ENCODE peak calls at places on chromosomes 16 and 17, in ten cellular contexts. One of them, this sample, is unnamed.

GRCh38 chr17:4715071-4715749 is 4.8 kb downstream of the ARRB2 start:
- DNase-seq in spleen: peak; percentile 88
- DNase-seq in endothelial cell of umbilical vein: no peak
- DNase-seq in H1: no peak
- DNase-seq in prostate gland: no peak
- DNase-seq in breast epithelium: no peak
- DNase-seq in HCT116: no peak
- DNase-seq in tibial nerve: no peak
- DNase-seq in A549: no peak
- DNase-seq in uterus: no peak
- DNase-seq in this sample: no peak

GRCh38 chr17:41415833-41416335 is 8.5 kb downstream of the KRT37 start:
- DNase-seq in H1: no peak
- DNase-seq in endothelial cell of umbilical vein: no peak
- DNase-seq in A549: no peak
- DNase-seq in HCT116: no peak
- DNase-seq in prostate gland: no peak
- DNase-seq in tibial nerve: peak; percentile 63
- DNase-seq in breast epithelium: no peak
- DNase-seq in uterus: peak; percentile 79
- DNase-seq in spleen: no peak
- DNase-seq in this sample: no peak

GRCh38 chr16:49492090-49492801 is 118.6 kb downstream of the C16orf78 start:
- DNase-seq in uterus: peak; percentile 43
- DNase-seq in A549: peak; percentile 15
- DNase-seq in endothelial cell of umbilical vein: peak; percentile 34
- DNase-seq in H1: peak; percentile 15
- DNase-seq in tibial nerve: no peak
- DNase-seq in HCT116: no peak
- DNase-seq in spleen: peak; percentile 83
- DNase-seq in prostate gland: peak; percentile 27
- DNase-seq in breast epithelium: no peak
- DNase-seq in this sample: peak; percentile 33

GRCh38 chr16:73268311-73268997 is 220.5 kb upstream of the ZFHX3 start:
- DNase-seq in breast epithelium: no peak
- DNase-seq in H1: no peak
- DNase-seq in endothelial cell of umbilical vein: no peak
- DNase-seq in tibial nerve: no peak
- DNase-seq in spleen: no peak
- DNase-seq in HCT116: no peak
- DNase-seq in prostate gland: no peak
- DNase-seq in A549: peak; percentile 11
- DNase-seq in uterus: peak; percentile 19
- DNase-seq in this sample: no peak

GRCh38 chr17:2549392-2550211 is 37.9 kb upstream of the METTL16 start:
- DNase-seq in breast epithelium: no peak
- DNase-seq in spleen: no peak
- DNase-seq in uterus: no peak
- DNase-seq in A549: no peak
- DNase-seq in HCT116: no peak
- DNase-seq in endothelial cell of umbilical vein: no peak
- DNase-seq in tibial nerve: no peak
- DNase-seq in prostate gland: no peak
- DNase-seq in H1: no peak
- DNase-seq in this sample: no peak

GRCh38 chr17:37791434-37791833 is 46.6 kb upstream of the HNF1B start:
- DNase-seq in A549: peak; percentile 80
- DNase-seq in endothelial cell of umbilical vein: peak; percentile 7
- DNase-seq in spleen: no peak
- DNase-seq in HCT116: no peak
- DNase-seq in uterus: no peak
- DNase-seq in prostate gland: no peak
- DNase-seq in tibial nerve: no peak
- DNase-seq in breast epithelium: no peak
- DNase-seq in H1: no peak
- DNase-seq in this sample: peak; percentile 79

GRCh38 chr16:57889960-57890751 is 80.8 kb downstream of the CNGB1 start:
- DNase-seq in prostate gland: no peak
- DNase-seq in HCT116: no peak
- DNase-seq in H1: no peak
- DNase-seq in tibial nerve: peak; percentile 41
- DNase-seq in uterus: no peak
- DNase-seq in breast epithelium: no peak
- DNase-seq in A549: no peak
- DNase-seq in endothelial cell of umbilical vein: no peak
- DNase-seq in spleen: peak; percentile 34
- DNase-seq in this sample: no peak

GRCh38 chr17:78484300-78485159 is 92.7 kb downstream of the DNAH17 start:
- DNase-seq in spleen: peak; percentile 87
- DNase-seq in HCT116: peak; percentile 22
- DNase-seq in tibial nerve: no peak
- DNase-seq in prostate gland: no peak
- DNase-seq in uterus: no peak
- DNase-seq in endothelial cell of umbilical vein: peak; percentile 25
- DNase-seq in H1: no peak
- DNase-seq in breast epithelium: no peak
- DNase-seq in A549: peak; percentile 58
- DNase-seq in this sample: peak; percentile 24

GRCh38 chr17:26818736-26819135 is 475.2 kb upstream of the WSB1 start:
- DNase-seq in H1: peak; percentile 19
- DNase-seq in prostate gland: no peak
- DNase-seq in uterus: no peak
- DNase-seq in breast epithelium: no peak
- DNase-seq in A549: peak; percentile 18
- DNase-seq in spleen: no peak
- DNase-seq in HCT116: peak; percentile 10
- DNase-seq in endothelial cell of umbilical vein: peak; percentile 63
- DNase-seq in tibial nerve: no peak
- DNase-seq in this sample: no peak

GRCh38 chr17:59331929-59332889 is 754 bp downstream of the YPEL2 start:
- DNase-seq in spleen: peak; percentile 91
- DNase-seq in H1: no peak
- DNase-seq in HCT116: no peak
- DNase-seq in A549: no peak
- DNase-seq in endothelial cell of umbilical vein: no peak
- DNase-seq in tibial nerve: peak; percentile 41
- DNase-seq in uterus: peak; percentile 40
- DNase-seq in prostate gland: peak; percentile 23
- DNase-seq in breast epithelium: no peak
- DNase-seq in this sample: peak; percentile 66

GRCh38 chr17:71084219-71084618 is 914.9 kb downstream of the KCNJ2 start:
- DNase-seq in HCT116: peak; percentile 69
- DNase-seq in endothelial cell of umbilical vein: no peak
- DNase-seq in tibial nerve: peak; percentile 28
- DNase-seq in prostate gland: peak; percentile 9
- DNase-seq in breast epithelium: no peak
- DNase-seq in A549: peak; percentile 63
- DNase-seq in uterus: no peak
- DNase-seq in spleen: no peak
- DNase-seq in H1: no peak
- DNase-seq in this sample: peak; percentile 5

GRCh38 chr16:57383276-57384247 is 11.3 kb downstream of the CX3CL1 start:
- DNase-seq in breast epithelium: no peak
- DNase-seq in spleen: no peak
- DNase-seq in HCT116: no peak
- DNase-seq in A549: no peak
- DNase-seq in tibial nerve: no peak
- DNase-seq in uterus: no peak
- DNase-seq in prostate gland: peak; percentile 23
- DNase-seq in H1: no peak
- DNase-seq in endothelial cell of umbilical vein: no peak
- DNase-seq in this sample: peak; percentile 59

GRCh38 chr17:17789828-17790672 is 46.7 kb downstream of the SREBF1 start:
- DNase-seq in endothelial cell of umbilical vein: no peak
- DNase-seq in HCT116: no peak
- DNase-seq in uterus: no peak
- DNase-seq in prostate gland: no peak
- DNase-seq in spleen: no peak
- DNase-seq in tibial nerve: no peak
- DNase-seq in H1: no peak
- DNase-seq in A549: no peak
- DNase-seq in breast epithelium: no peak
- DNase-seq in this sample: no peak

GRCh38 chr16:48321307-48322036 is 63.7 kb downstream of the SIAH1 start:
- DNase-seq in prostate gland: no peak
- DNase-seq in breast epithelium: no peak
- DNase-seq in HCT116: no peak
- DNase-seq in spleen: no peak
- DNase-seq in tibial nerve: no peak
- DNase-seq in A549: no peak
- DNase-seq in H1: no peak
- DNase-seq in uterus: no peak
- DNase-seq in endothelial cell of umbilical vein: no peak
- DNase-seq in this sample: no peak

DNA sequence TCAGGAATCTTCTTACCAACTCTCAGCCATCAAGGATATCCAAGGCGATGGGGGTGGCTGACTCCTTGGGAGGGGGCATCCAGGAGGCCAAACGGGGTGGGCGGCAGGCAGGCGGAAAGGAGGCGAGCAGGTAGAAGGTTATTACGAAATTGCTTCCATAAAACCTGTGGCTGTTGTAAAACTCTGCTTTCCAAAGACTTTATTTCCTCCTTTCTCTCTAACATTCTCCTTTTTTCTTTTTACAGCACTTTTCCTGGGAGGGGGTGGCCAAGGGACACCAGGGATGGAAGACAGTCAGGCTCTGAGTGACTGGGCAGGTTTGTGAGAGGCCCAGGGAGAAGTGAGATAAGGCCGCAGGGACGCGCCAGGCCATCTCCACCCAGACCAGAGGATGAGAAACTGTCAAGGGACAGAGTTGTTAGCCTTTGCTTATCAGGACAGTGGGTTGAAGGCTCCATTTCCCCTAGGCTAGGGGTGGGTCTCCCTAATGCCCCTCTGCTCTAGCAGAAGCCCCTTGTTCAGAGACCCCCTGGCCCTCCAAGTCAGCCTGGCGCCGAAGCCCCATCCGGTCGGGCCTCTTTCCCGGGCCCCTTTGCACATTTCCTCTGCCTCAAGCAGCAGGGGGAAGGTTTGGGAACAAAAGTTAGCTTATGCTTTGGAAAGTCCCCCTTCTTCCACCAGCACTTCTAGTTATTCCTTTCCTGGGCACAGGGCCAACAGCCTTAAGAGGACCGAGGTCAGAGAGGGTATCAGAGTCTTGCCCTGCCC is 5.0 kb upstream of the HOXB9 start:
- DNase-seq in breast epithelium: no peak
- DNase-seq in HCT116: no peak
- DNase-seq in H1: no peak
- DNase-seq in prostate gland: no peak
- DNase-seq in endothelial cell of umbilical vein: no peak
- DNase-seq in tibial nerve: no peak
- DNase-seq in A549: no peak
- DNase-seq in uterus: no peak
- DNase-seq in spleen: no peak
- DNase-seq in this sample: peak; percentile 75
- TF ChIP-seq POLR2A in breast epithelium: no peak
- TF ChIP-seq POLR2A in HCT116: no peak
- TF ChIP-seq POLR2A in H1: no peak
- TF ChIP-seq POLR2A in prostate gland: no peak
- TF ChIP-seq POLR2A in endothelial cell of umbilical vein: no peak
- TF ChIP-seq POLR2A in tibial nerve: no peak
- TF ChIP-seq POLR2A in A549: no peak
- TF ChIP-seq POLR2A in uterus: no peak
- TF ChIP-seq POLR2A in spleen: no peak
- TF ChIP-seq POLR2A in this sample: no peak

GRCh38 chr16:27628216-27628945 is 78.4 kb downstream of the KATNIP start:
- DNase-seq in A549: no peak
- DNase-seq in uterus: no peak
- DNase-seq in prostate gland: no peak
- DNase-seq in breast epithelium: no peak
- DNase-seq in HCT116: no peak
- DNase-seq in spleen: no peak
- DNase-seq in tibial nerve: no peak
- DNase-seq in endothelial cell of umbilical vein: no peak
- DNase-seq in H1: no peak
- DNase-seq in this sample: no peak

GRCh38 chr16:27620533-27620932 is 70.6 kb downstream of the KATNIP start:
- DNase-seq in HCT116: no peak
- DNase-seq in breast epithelium: no peak
- DNase-seq in spleen: no peak
- DNase-seq in A549: no peak
- DNase-seq in endothelial cell of umbilical vein: no peak
- DNase-seq in H1: no peak
- DNase-seq in prostate gland: no peak
- DNase-seq in tibial nerve: no peak
- DNase-seq in uterus: no peak
- DNase-seq in this sample: no peak

GRCh38 chr16:27625050-27625697 is 75.2 kb downstream of the KATNIP start:
- DNase-seq in breast epithelium: no peak
- DNase-seq in H1: no peak
- DNase-seq in uterus: no peak
- DNase-seq in endothelial cell of umbilical vein: peak; percentile 93
- DNase-seq in prostate gland: peak; percentile 49
- DNase-seq in HCT116: no peak
- DNase-seq in tibial nerve: no peak
- DNase-seq in spleen: no peak
- DNase-seq in A549: peak; percentile 52
- DNase-seq in this sample: no peak

GRCh38 chr16:27618611-27619380 is 68.9 kb downstream of the KATNIP start:
- DNase-seq in breast epithelium: no peak
- DNase-seq in prostate gland: no peak
- DNase-seq in uterus: no peak
- DNase-seq in endothelial cell of umbilical vein: no peak
- DNase-seq in A549: no peak
- DNase-seq in spleen: no peak
- DNase-seq in tibial nerve: no peak
- DNase-seq in HCT116: no peak
- DNase-seq in H1: no peak
- DNase-seq in this sample: no peak

GRCh38 chr16:27624154-27625049 is 74.5 kb downstream of the KATNIP start:
- DNase-seq in A549: no peak
- DNase-seq in HCT116: no peak
- DNase-seq in endothelial cell of umbilical vein: no peak
- DNase-seq in spleen: no peak
- DNase-seq in prostate gland: no peak
- DNase-seq in H1: no peak
- DNase-seq in tibial nerve: no peak
- DNase-seq in breast epithelium: no peak
- DNase-seq in uterus: no peak
- DNase-seq in this sample: no peak
- TF ChIP-seq POLR2A in A549: no peak
- TF ChIP-seq POLR2A in HCT116: no peak
- TF ChIP-seq POLR2A in endothelial cell of umbilical vein: no peak
- TF ChIP-seq POLR2A in spleen: no peak
- TF ChIP-seq POLR2A in prostate gland: no peak
- TF ChIP-seq POLR2A in H1: no peak
- TF ChIP-seq POLR2A in tibial nerve: no peak
- TF ChIP-seq POLR2A in breast epithelium: no peak
- TF ChIP-seq POLR2A in uterus: no peak
- TF ChIP-seq POLR2A in this sample: no peak

GRCh38 chr17:75109407-75110236 is at the start of gene ARMC7:
- DNase-seq in prostate gland: peak; percentile 83
- DNase-seq in endothelial cell of umbilical vein: peak; percentile 81
- DNase-seq in spleen: peak; percentile 98
- DNase-seq in uterus: peak; percentile 84
- DNase-seq in A549: peak; percentile 85
- DNase-seq in H1: no peak
- DNase-seq in breast epithelium: peak; percentile 88
- DNase-seq in tibial nerve: peak; percentile 79
- DNase-seq in HCT116: peak; percentile 72
- DNase-seq in this sample: peak; percentile 89
- TF ChIP-seq POLR2A in prostate gland: peak; percentile 80
- TF ChIP-seq POLR2A in endothelial cell of umbilical vein: peak; percentile 92
- TF ChIP-seq POLR2A in spleen: no peak
- TF ChIP-seq POLR2A in uterus: no peak
- TF ChIP-seq POLR2A in A549: peak; percentile 83
- TF ChIP-seq POLR2A in H1: peak; percentile 56
- TF ChIP-seq POLR2A in breast epithelium: peak; percentile 60
- TF ChIP-seq POLR2A in tibial nerve: peak; percentile 60
- TF ChIP-seq POLR2A in HCT116: peak; percentile 87
- TF ChIP-seq POLR2A in this sample: peak; percentile 71

GRCh38 chr16:1940273-1941161 is 2.5 kb downstream of the MSRB1 start:
- DNase-seq in prostate gland: no peak
- DNase-seq in A549: no peak
- DNase-seq in uterus: no peak
- DNase-seq in spleen: no peak
- DNase-seq in endothelial cell of umbilical vein: no peak
- DNase-seq in tibial nerve: no peak
- DNase-seq in HCT116: no peak
- DNase-seq in H1: no peak
- DNase-seq in breast epithelium: no peak
- DNase-seq in this sample: no peak
- TF ChIP-seq POLR2A in prostate gland: no peak
- TF ChIP-seq POLR2A in A549: no peak
- TF ChIP-seq POLR2A in uterus: no peak
- TF ChIP-seq POLR2A in spleen: no peak
- TF ChIP-seq POLR2A in endothelial cell of umbilical vein: no peak
- TF ChIP-seq POLR2A in tibial nerve: no peak
- TF ChIP-seq POLR2A in HCT116: no peak
- TF ChIP-seq POLR2A in H1: no peak
- TF ChIP-seq POLR2A in breast epithelium: no peak
- TF ChIP-seq POLR2A in this sample: no peak

This sample was measured in erythroblast.